ENCODE peak calls at places on chromosomes 5 and 9, in eight cellular contexts. N is HL-60; T is breast epithelium; H is A549; A is HCT116; U is Peyer's patch; G is effector memory CD4-positive, alpha-beta T cell; X is left lung. Z is an unnamed sample.

GRCh38 chr5:144187699-144188294 is 17.1 kb downstream of the KCTD16 start:
- DNase-seq in N (peak), T (peak), H (peak), A (no peak), U (peak), G (peak), X (no peak), Z (peak)

GRCh38 chr9:134994926-134995791 is 77.4 kb upstream of the FCN1 start:
- DNase-seq in N (no peak), T (no peak), H (no peak), A (no peak), U (no peak), G (no peak), X (no peak), Z (no peak)

GRCh38 chr5:150211156-150212030 is 21.5 kb downstream of the SLC6A7 start:
- DNase-seq in N (no peak), T (no peak), H (no peak), A (no peak), U (no peak), G (no peak), X (no peak), Z (no peak)

GRCh38 chr5:171415115-171415730 is 4.2 kb upstream of the FGF18 start:
- DNase-seq in N (no peak), T (peak), H (no peak), A (no peak), U (no peak), G (no peak), X (no peak), Z (no peak)

GRCh38 chr5:143860211-143860610 is 48.2 kb downstream of the HMHB1 start:
- DNase-seq in N (no peak), T (no peak), H (no peak), A (no peak), U (no peak), G (no peak), X (no peak), Z (no peak)

GRCh38 chr9:91716239-91716638 is 233.8 kb downstream of the ROR2 start:
- DNase-seq in N (no peak), T (no peak), H (no peak), A (no peak), U (no peak), G (no peak), X (no peak), Z (no peak)

GRCh38 chr5:168162464-168162863 is 129.0 kb upstream of the WWC1 start:
- DNase-seq in N (no peak), T (no peak), H (no peak), A (no peak), U (no peak), G (no peak), X (no peak), Z (no peak)

GRCh38 chr9:95342571-95342970 is 25.1 kb upstream of the FANCC start:
- DNase-seq in N (no peak), T (no peak), H (no peak), A (no peak), U (no peak), G (no peak), X (no peak), Z (no peak)

GRCh38 chr9:89254773-89255125 is 56.2 kb upstream of the CKS2 start:
- DNase-seq in N (no peak), T (no peak), H (no peak), A (no peak), U (no peak), G (no peak), X (no peak), Z (no peak)

GRCh38 chr9:128203842-128204551 is 818 bp downstream of the DNM1 start:
- DNase-seq in N (peak), T (no peak), H (peak), A (no peak), U (no peak), G (no peak), X (peak), Z (no peak)

GRCh38 chr5:170584003-170584402 is 80.2 kb downstream of the KCNIP1 start:
- DNase-seq in N (no peak), T (no peak), H (no peak), A (no peak), U (no peak), G (no peak), X (no peak), Z (no peak)

GRCh38 chr5:67693956-67694564 is 497.5 kb upstream of the CD180 start:
- DNase-seq in N (no peak), T (peak), H (no peak), A (no peak), U (peak), G (no peak), X (no peak), Z (no peak)

GRCh38 chr9:127867356-127868277 is 9.9 kb downstream of the AK1 start:
- DNase-seq in N (no peak), T (no peak), H (no peak), A (no peak), U (no peak), G (no peak), X (no peak), Z (no peak)

GRCh38 chr5:392431-392988 is 50.5 kb upstream of the EXOC3 start:
- DNase-seq in N (peak), T (peak), H (peak), A (peak), U (peak), G (peak), X (peak), Z (no peak)

GRCh38 chr5:2475902-2476301 is 275.6 kb downstream of the IRX2 start:
- DNase-seq in N (no peak), T (no peak), H (no peak), A (no peak), U (no peak), G (no peak), X (no peak), Z (no peak)

GRCh38 chr9:89844535-89844934 is 239.7 kb downstream of the GADD45G start:
- DNase-seq in N (no peak), T (no peak), H (no peak), A (no peak), U (peak), G (no peak), X (no peak), Z (no peak)

GRCh38 chr5:135230326-135230925 is 168.6 kb downstream of the MACROH2A1 start:
- DNase-seq in N (peak), T (no peak), H (no peak), A (no peak), U (no peak), G (no peak), X (peak), Z (no peak)

DNA sequence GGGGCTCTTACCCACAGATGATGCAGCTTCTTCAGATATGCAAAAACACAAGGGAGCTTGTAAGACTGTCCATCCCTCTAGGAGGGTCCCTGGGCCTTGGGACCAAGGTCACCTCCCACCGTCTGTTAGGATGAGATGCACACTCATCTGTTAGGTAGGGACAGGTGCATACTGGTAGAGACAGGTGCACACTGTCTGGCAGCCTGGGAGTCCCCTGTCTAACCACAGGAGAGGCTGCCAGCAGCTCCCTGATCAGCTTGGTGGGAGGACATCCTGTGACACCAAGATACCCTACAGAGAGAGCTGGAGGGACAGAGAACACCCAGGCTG is 13.2 kb downstream of the TSPAN17 start:
- DNase-seq in N (no peak), T (no peak), H (no peak), A (no peak), U (no peak), G (no peak), X (no peak), Z (no peak)
- H3K27ac ChIP-seq in N (no peak), T (no peak), H (no peak), A (no peak), U (no peak), G (no peak), X (no peak), Z (no peak)

GRCh38 chr5:91098581-91098980 is 284.5 kb downstream of the ARRDC3 start:
- DNase-seq in N (no peak), T (no peak), H (no peak), A (no peak), U (no peak), G (no peak), X (no peak), Z (no peak)
- H3K27ac ChIP-seq in N (no peak), T (no peak), H (no peak), A (no peak), U (no peak), G (no peak), X (no peak), Z (no peak)

GRCh38 chr5:95778713-95779426 is 43.7 kb downstream of the GLRX start:
- DNase-seq in N (no peak), T (no peak), H (no peak), A (no peak), U (no peak), G (no peak), X (no peak), Z (no peak)

GRCh38 chr5:95782166-95782565 is 40.4 kb downstream of the GLRX start:
- DNase-seq in N (no peak), T (no peak), H (no peak), A (no peak), U (no peak), G (no peak), X (no peak), Z (no peak)

GRCh38 chr5:95779611-95780010 is 42.9 kb downstream of the GLRX start:
- DNase-seq in N (peak), T (no peak), H (no peak), A (no peak), U (no peak), G (no peak), X (no peak), Z (no peak)

GRCh38 chr5:95781101-95781583 is 41.4 kb downstream of the GLRX start:
- DNase-seq in N (peak), T (peak), H (peak), A (peak), U (peak), G (peak), X (peak), Z (no peak)

DNA sequence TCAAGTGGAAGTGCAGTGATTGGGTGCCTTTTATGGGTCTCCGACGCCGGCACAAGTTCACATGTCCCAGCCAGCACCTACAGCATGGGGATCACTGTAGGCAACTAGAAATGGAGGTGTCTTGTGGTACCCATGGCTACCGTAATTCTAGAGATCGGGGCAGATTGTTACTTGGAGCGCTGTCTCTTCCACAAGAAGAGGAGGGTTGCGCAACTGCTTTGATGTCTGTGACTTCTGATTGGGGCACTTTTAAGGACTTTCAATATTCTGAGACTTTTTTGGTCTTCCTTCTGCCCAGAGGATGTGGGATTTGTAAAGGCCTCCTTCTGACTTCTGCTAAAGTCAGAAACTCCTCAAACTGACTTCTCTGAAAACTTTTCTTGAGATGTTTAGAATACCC is 41.9 kb downstream of the GLRX start:
- DNase-seq in N (no peak), T (no peak), H (no peak), A (no peak), U (no peak), G (no peak), X (no peak), Z (no peak)
- H3K27ac ChIP-seq in N (no peak), T (peak), H (peak), A (no peak), U (no peak), G (no peak), X (peak), Z (no peak)

DNA sequence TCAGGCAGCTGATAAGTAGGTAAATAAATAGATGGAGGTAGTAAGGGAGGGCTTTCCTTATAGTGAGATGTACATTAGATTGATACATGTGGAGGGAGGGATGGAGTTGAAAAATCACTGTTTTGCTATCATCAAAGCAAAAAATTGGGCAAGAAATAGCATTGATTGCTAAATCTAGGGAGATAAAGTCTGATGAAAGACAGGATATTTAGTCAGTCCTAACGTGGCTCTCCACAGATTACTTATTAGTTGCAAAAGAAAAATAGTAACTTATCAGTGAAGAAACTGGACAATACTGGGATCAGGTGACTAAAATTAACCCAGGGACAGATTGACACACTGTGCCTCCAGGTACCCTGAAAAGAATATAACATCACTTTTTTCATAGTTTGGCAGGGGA is 27.0 kb upstream of the GOLPH3 start:
- DNase-seq in N (no peak), T (no peak), H (peak), A (no peak), U (no peak), G (no peak), X (no peak), Z (no peak)
- H3K27ac ChIP-seq in N (no peak), T (no peak), H (peak), A (no peak), U (no peak), G (no peak), X (no peak), Z (peak)

Z was measured in epithelial cell of prostate.